ENCODE peak calls at places on chromosomes 4 and X, in ten cellular contexts. C is CD4-positive, alpha-beta T cell; K is HCT116; V is astrocyte; U is B cell; H is GM12878; M is A549; A is keratinocyte; I is GM20000; R is CD14-positive monocyte. T is an unnamed sample.

GRCh38 chr4:90542216-90542615 is 415.0 kb downstream of the CCSER1 start:
- DNase-seq in C (no peak), K (no peak), V (no peak), U (no peak), H (no peak), M (no peak), A (no peak), I (no peak), R (no peak), T (no peak)

GRCh38 chr4:2745981-2746806 is 9.9 kb downstream of the TNIP2 start:
- DNase-seq in C (peak), K (no peak), V (peak), U (peak), H (peak), M (peak), A (peak), I (peak), R (peak), T (peak)

GRCh38 chr4:6474053-6474568 is 1.7 kb upstream of the PPP2R2C start:
- DNase-seq in C (no peak), K (no peak), V (no peak), U (peak), H (no peak), M (peak), A (no peak), I (no peak), R (no peak), T (no peak)

GRCh38 chr4:113646456-113646809 is 115.1 kb downstream of the CAMK2D start:
- DNase-seq in C (no peak), K (peak), V (peak), U (no peak), H (no peak), M (peak), A (no peak), I (no peak), R (no peak), T (no peak)

GRCh38 chrX:10124506-10125247 is 32.1 kb upstream of the CLCN4 start:
- DNase-seq in C (no peak), K (no peak), V (no peak), U (no peak), H (no peak), M (no peak), A (no peak), I (no peak), R (no peak), T (no peak)

GRCh38 chr4:88255111-88255510 is 29.2 kb downstream of the PPM1K start:
- DNase-seq in C (no peak), K (no peak), V (no peak), U (no peak), H (no peak), M (no peak), A (no peak), I (no peak), R (no peak), T (no peak)

GRCh38 chr4:1246901-1247810 is 1.8 kb downstream of the CTBP1 start:
- DNase-seq in C (peak), K (no peak), V (no peak), U (no peak), H (no peak), M (no peak), A (no peak), I (peak), R (peak), T (peak)

GRCh38 chr4:52714597-52715254 is 36.5 kb downstream of the ERVMER34-1 start:
- DNase-seq in C (no peak), K (no peak), V (no peak), U (no peak), H (no peak), M (no peak), A (no peak), I (no peak), R (no peak), T (no peak)

GRCh38 chr4:21949073-21949457 is 493 bp upstream of the KCNIP4 start:
- DNase-seq in C (no peak), K (no peak), V (no peak), U (no peak), H (no peak), M (no peak), A (no peak), I (no peak), R (no peak), T (no peak)

GRCh38 chrX:111100191-111100590 is 4.2 kb downstream of the PAK3 start:
- DNase-seq in C (no peak), K (peak), V (no peak), U (no peak), H (no peak), M (peak), A (no peak), I (peak), R (no peak), T (peak)

GRCh38 chr4:24024157-24024556 is 134.3 kb upstream of the PPARGC1A start:
- DNase-seq in C (no peak), K (no peak), V (peak), U (no peak), H (no peak), M (no peak), A (no peak), I (no peak), R (no peak), T (no peak)

GRCh38 chrX:21398424-21398823 is 24.2 kb downstream of the CNKSR2 start:
- DNase-seq in C (no peak), K (no peak), V (peak), U (no peak), H (no peak), M (no peak), A (no peak), I (no peak), R (no peak), T (no peak)

GRCh38 chrX:38045697-38046096 is 39.3 kb downstream of the SYTL5 start:
- DNase-seq in C (no peak), K (no peak), V (peak), U (no peak), H (no peak), M (peak), A (no peak), I (no peak), R (no peak), T (no peak)

GRCh38 chrX:145609951-145610511 is 207.6 kb upstream of the SLITRK2 start:
- DNase-seq in C (no peak), K (no peak), V (peak), U (no peak), H (no peak), M (no peak), A (no peak), I (no peak), R (no peak), T (no peak)

GRCh38 chrX:17355976-17356375 is 19.0 kb upstream of the NHS start:
- DNase-seq in C (no peak), K (no peak), V (no peak), U (no peak), H (no peak), M (peak), A (no peak), I (no peak), R (no peak), T (no peak)

GRCh38 chr4:147704846-147705245 is 20.9 kb upstream of the PRMT9 start:
- DNase-seq in C (no peak), K (no peak), V (no peak), U (no peak), H (no peak), M (no peak), A (no peak), I (no peak), R (no peak), T (no peak)

GRCh38 chrX:140433582-140433981 is 71.3 kb downstream of the SOX3 start:
- DNase-seq in C (no peak), K (no peak), V (no peak), U (no peak), H (no peak), M (no peak), A (no peak), I (no peak), R (no peak), T (no peak)

GRCh38 chr4:74675673-74676279 is 118.5 kb downstream of the BTC start:
- DNase-seq in C (no peak), K (peak), V (peak), U (no peak), H (no peak), M (peak), A (peak), I (peak), R (no peak), T (peak)

GRCh38 chr4:137949746-137950145 is 292.4 kb downstream of the SLC7A11 start:
- DNase-seq in C (no peak), K (no peak), V (peak), U (no peak), H (no peak), M (no peak), A (no peak), I (no peak), R (no peak), T (no peak)

GRCh38 chr4:141350122-141350904 is 129.6 kb downstream of the ZNF330 start:
- DNase-seq in C (no peak), K (no peak), V (peak), U (no peak), H (no peak), M (peak), A (no peak), I (no peak), R (no peak), T (no peak)

GRCh38 chrX:151753313-151754041 is 18.9 kb downstream of the CNGA2 start:
- DNase-seq in C (no peak), K (peak), V (peak), U (no peak), H (no peak), M (peak), A (no peak), I (peak), R (no peak), T (peak)

GRCh38 chrX:120299928-120300327 is 11.3 kb downstream of the TMEM255A start:
- DNase-seq in C (no peak), K (no peak), V (no peak), U (no peak), H (no peak), M (peak), A (no peak), I (no peak), R (no peak), T (no peak)

GRCh38 chrX:67587946-67588624 is 44.3 kb downstream of the AR start:
- DNase-seq in C (no peak), K (no peak), V (no peak), U (no peak), H (no peak), M (no peak), A (no peak), I (no peak), R (no peak), T (no peak)

GRCh38 chrX:54641530-54641929 is 111.5 kb downstream of the GNL3L start:
- DNase-seq in C (no peak), K (no peak), V (no peak), U (no peak), H (no peak), M (no peak), A (no peak), I (no peak), R (no peak), T (no peak)

GRCh38 chr4:89009107-89009506 is 47.9 kb downstream of the FAM13A start:
- DNase-seq in C (no peak), K (no peak), V (no peak), U (no peak), H (no peak), M (no peak), A (no peak), I (no peak), R (no peak), T (no peak)

GRCh38 chr4:7043521-7044414 is 596 bp downstream of the TADA2B start:
- DNase-seq in C (peak), K (no peak), V (peak), U (peak), H (no peak), M (peak), A (no peak), I (no peak), R (no peak), T (no peak)

GRCh38 chrX:100615015-100615414 is 21.6 kb downstream of the TSPAN6 start:
- DNase-seq in C (no peak), K (peak), V (peak), U (no peak), H (peak), M (peak), A (no peak), I (peak), R (no peak), T (peak)

GRCh38 chr4:172628263-172628662 is 540.3 kb upstream of the GALNT7 start:
- DNase-seq in C (no peak), K (no peak), V (no peak), U (no peak), H (no peak), M (no peak), A (no peak), I (no peak), R (no peak), T (no peak)

GRCh38 chr4:140187316-140187695 is 33.3 kb upstream of the MAML3 start:
- DNase-seq in C (no peak), K (no peak), V (no peak), U (no peak), H (no peak), M (no peak), A (no peak), I (no peak), R (no peak), T (no peak)

GRCh38 chr4:76947369-76947768 is 2.2 kb upstream of the SEPTIN11 start:
- DNase-seq in C (no peak), K (no peak), V (no peak), U (no peak), H (no peak), M (no peak), A (no peak), I (no peak), R (no peak), T (no peak)

GRCh38 chr4:107351196-107351595 is 315.1 kb upstream of the DKK2 start:
- DNase-seq in C (no peak), K (no peak), V (no peak), U (no peak), H (no peak), M (no peak), A (no peak), I (no peak), R (no peak), T (no peak)

GRCh38 chr4:44447563-44448504 is 775 bp downstream of the KCTD8 start:
- DNase-seq in C (no peak), K (no peak), V (peak), U (no peak), H (no peak), M (peak), A (no peak), I (peak), R (no peak), T (peak)

GRCh38 chr4:84710520-84710919 is 127.6 kb downstream of the CDS1 start:
- DNase-seq in C (no peak), K (no peak), V (no peak), U (no peak), H (no peak), M (no peak), A (no peak), I (no peak), R (no peak), T (no peak)

GRCh38 chr4:84237008-84237407 is 262.1 kb downstream of the NKX6-1 start:
- DNase-seq in C (no peak), K (no peak), V (peak), U (no peak), H (no peak), M (no peak), A (no peak), I (no peak), R (no peak), T (no peak)

GRCh38 chr4:41060352-41061318 is 153.7 kb downstream of the APBB2 start:
- DNase-seq in C (no peak), K (no peak), V (no peak), U (no peak), H (no peak), M (no peak), A (no peak), I (no peak), R (no peak), T (no peak)

GRCh38 chr4:142563682-142564291 is 282.3 kb downstream of the INPP4B start:
- DNase-seq in C (no peak), K (peak), V (peak), U (no peak), H (peak), M (peak), A (no peak), I (no peak), R (no peak), T (no peak)

GRCh38 chrX:54415534-54416350 is 24.5 kb upstream of the TSR2 start:
- DNase-seq in C (no peak), K (no peak), V (peak), U (no peak), H (no peak), M (no peak), A (no peak), I (no peak), R (no peak), T (no peak)

GRCh38 chrX:49268702-49269009 is 937 bp upstream of the PPP1R3F start:
- DNase-seq in C (no peak), K (no peak), V (no peak), U (no peak), H (no peak), M (no peak), A (no peak), I (no peak), R (no peak), T (no peak)

GRCh38 chrX:143437439-143437838 is 79.8 kb downstream of the SPANXN3 start:
- DNase-seq in C (no peak), K (no peak), V (no peak), U (no peak), H (no peak), M (peak), A (no peak), I (no peak), R (no peak), T (no peak)
- TF ChIP-seq CTCF in C (no peak), K (no peak), V (peak), U (no peak), H (peak), M (no peak), A (no peak), I (no peak), R (peak), T (no peak)

DNA sequence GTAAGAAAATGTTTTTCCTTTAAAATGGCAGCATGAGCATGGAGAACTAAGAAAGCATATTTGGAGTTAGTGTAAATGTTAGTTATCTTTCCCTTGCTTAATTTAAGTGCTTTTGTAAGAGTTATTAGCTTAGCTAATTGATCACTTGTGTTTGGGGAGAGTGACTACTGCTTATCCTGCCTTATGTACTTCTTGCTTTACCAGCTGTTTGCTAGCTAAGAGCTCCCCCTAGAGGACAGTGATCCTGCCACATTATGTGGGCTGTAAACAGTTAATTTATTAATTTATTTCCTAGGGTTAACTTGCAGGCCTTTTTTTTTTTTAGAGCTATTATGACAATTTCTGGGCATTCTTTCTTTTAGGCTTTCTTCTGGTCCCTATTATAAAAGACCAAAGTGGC is 435.8 kb downstream of the MAGEB5 start:
- DNase-seq in C (no peak), K (no peak), V (no peak), U (no peak), H (no peak), M (peak), A (no peak), I (no peak), R (no peak), T (no peak)
- TF ChIP-seq CTCF in C (no peak), K (peak), V (no peak), U (no peak), H (peak), M (peak), A (no peak), I (no peak), R (no peak), T (peak)

DNA sequence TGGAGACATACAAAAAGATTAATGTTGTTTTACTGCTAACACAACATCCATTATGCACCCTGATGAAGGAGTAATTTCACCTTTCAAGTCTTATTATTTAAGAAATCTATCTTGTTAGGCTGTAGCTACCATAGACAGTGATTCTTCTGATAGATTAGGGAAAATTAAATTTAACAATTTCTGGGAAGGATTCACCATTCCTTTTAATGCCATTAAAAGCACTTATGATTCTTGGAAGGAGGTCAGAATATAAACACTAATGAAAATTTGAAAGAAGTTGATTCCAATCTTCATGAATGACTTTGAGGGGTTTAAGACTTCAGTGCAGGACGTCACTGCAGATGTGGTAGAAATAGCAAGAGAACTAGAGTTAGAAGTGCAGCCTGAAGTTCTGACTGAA is 69.8 kb downstream of the F11 start:
- DNase-seq in C (no peak), K (no peak), V (no peak), U (no peak), H (no peak), M (no peak), A (no peak), I (no peak), R (no peak), T (no peak)
- TF ChIP-seq CTCF in C (no peak), K (no peak), V (no peak), U (no peak), H (no peak), M (no peak), A (no peak), I (no peak), R (no peak), T (no peak)

DNA sequence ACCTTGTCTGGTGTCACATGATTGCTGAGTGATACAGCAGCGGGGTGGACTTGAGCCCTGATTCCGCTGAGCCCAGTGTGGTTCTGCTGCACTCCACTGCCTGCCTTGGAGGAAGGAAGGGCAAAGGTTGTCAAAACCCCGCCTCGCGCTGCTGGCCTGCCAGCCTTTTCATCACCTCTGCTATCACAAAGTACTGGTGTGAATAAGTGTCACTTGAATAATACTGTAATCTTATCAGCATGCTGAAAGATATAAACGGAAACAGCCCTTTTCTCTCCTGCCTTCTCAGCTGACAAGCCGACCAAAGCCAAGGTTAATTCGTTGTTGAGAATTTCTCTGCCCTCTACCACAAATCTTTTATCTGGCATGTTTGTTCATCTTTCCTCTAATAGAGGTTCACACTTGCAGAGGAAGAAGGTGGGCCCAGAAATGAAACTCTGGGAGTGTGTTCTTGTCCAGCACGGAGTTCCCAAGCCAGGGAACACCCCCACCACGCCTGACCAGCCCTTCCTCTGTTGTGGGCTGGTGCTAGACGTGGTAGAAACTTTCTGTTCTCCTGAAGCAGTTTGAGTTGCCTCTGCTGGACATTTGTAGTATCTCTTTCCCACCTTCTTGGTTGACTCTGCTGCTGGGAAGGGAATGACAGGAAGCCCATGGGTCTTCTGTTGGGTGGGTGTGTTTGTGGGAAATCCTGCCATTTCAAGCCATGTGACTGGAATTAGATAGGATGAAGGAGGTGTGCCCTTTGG is 21.5 kb downstream of the FHDC1 start:
- DNase-seq in C (no peak), K (no peak), V (no peak), U (no peak), H (no peak), M (peak), A (no peak), I (no peak), R (no peak), T (no peak)
- TF ChIP-seq CTCF in C (no peak), K (no peak), V (no peak), U (no peak), H (no peak), M (no peak), A (no peak), I (no peak), R (no peak), T (no peak)

DNA sequence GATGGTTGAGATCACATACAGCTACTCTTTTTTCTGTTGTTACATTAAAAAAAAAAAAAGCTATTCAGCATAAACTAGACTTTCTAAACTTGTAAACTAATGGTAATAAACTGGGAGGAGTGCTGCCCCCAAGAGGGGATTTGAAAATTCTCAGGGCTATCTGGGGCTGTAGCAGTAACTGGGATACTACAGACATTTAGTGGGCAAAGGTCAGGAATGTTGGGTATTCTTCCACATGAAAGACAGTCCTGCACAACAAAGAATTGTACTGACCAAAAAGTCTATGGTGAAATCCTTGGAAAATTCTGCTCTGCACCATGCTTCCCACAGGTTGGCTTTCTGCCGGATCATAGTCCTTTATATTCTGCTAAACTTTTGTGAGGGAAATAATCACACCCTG is 232.6 kb upstream of the BOD1L1 start:
- DNase-seq in C (no peak), K (no peak), V (no peak), U (no peak), H (no peak), M (no peak), A (no peak), I (no peak), R (no peak), T (no peak)
- TF ChIP-seq CTCF in C (no peak), K (no peak), V (no peak), U (no peak), H (no peak), M (no peak), A (peak), I (no peak), R (no peak), T (no peak)

GRCh38 chr4:10172278-10173038 is 55.9 kb upstream of the WDR1 start:
- DNase-seq in C (no peak), K (no peak), V (no peak), U (no peak), H (no peak), M (no peak), A (no peak), I (no peak), R (no peak), T (no peak)
- TF ChIP-seq CTCF in C (no peak), K (no peak), V (no peak), U (no peak), H (no peak), M (no peak), A (no peak), I (no peak), R (no peak), T (no peak)

T was measured in GM10248.